ENCODE peak calls at places on chromosomes 5 and 9, in seven cellular contexts. One of them, this sample, is unnamed. For H3K36me3, the result is how much of the 10 kb centered on the place peaks cover.

GRCh38 chr9:70421272-70422180 is 7.1 kb upstream of the KLF9 start:
- DNase-seq in HCT116: no peak
- DNase-seq in spleen: no peak
- DNase-seq in transverse colon: no peak
- DNase-seq in suprapubic skin: peak
- DNase-seq in stomach: no peak
- DNase-seq in K562: no peak
- DNase-seq in this sample: no peak

GRCh38 chr9:121275781-121276658 is 8.1 kb downstream of the GSN start:
- DNase-seq in HCT116: no peak
- DNase-seq in stomach: no peak
- DNase-seq in suprapubic skin: no peak
- DNase-seq in transverse colon: no peak
- DNase-seq in spleen: no peak
- DNase-seq in K562: no peak
- DNase-seq in this sample: no peak

GRCh38 chr5:127801751-127802476 is 98.7 kb downstream of the CCDC192 start:
- DNase-seq in transverse colon: no peak
- DNase-seq in HCT116: no peak
- DNase-seq in spleen: no peak
- DNase-seq in stomach: no peak
- DNase-seq in suprapubic skin: no peak
- DNase-seq in K562: no peak
- DNase-seq in this sample: no peak

GRCh38 chr9:33818167-33818831 is 1.3 kb downstream of the UBE2R2 start:
- DNase-seq in suprapubic skin: no peak
- DNase-seq in spleen: no peak
- DNase-seq in transverse colon: peak
- DNase-seq in HCT116: no peak
- DNase-seq in K562: no peak
- DNase-seq in stomach: peak
- DNase-seq in this sample: no peak

GRCh38 chr9:19720374-19720773 is 68.5 kb downstream of the SLC24A2 start:
- DNase-seq in spleen: no peak
- DNase-seq in stomach: no peak
- DNase-seq in K562: no peak
- DNase-seq in HCT116: no peak
- DNase-seq in transverse colon: no peak
- DNase-seq in suprapubic skin: no peak
- DNase-seq in this sample: no peak

GRCh38 chr9:136011703-136012496 is 50.7 kb upstream of the UBAC1 start:
- DNase-seq in suprapubic skin: no peak
- DNase-seq in K562: no peak
- DNase-seq in spleen: peak
- DNase-seq in stomach: peak
- DNase-seq in transverse colon: peak
- DNase-seq in HCT116: no peak
- DNase-seq in this sample: no peak

GRCh38 chr5:72817076-72817476 is 615 bp downstream of the TNPO1 start:
- DNase-seq in HCT116: peak
- DNase-seq in K562: peak
- DNase-seq in transverse colon: peak
- DNase-seq in suprapubic skin: peak
- DNase-seq in spleen: no peak
- DNase-seq in stomach: peak
- DNase-seq in this sample: peak

GRCh38 chr5:172284275-172284971 is 859 bp upstream of the UBTD2 start:
- DNase-seq in spleen: peak
- DNase-seq in suprapubic skin: peak
- DNase-seq in HCT116: no peak
- DNase-seq in K562: peak
- DNase-seq in transverse colon: no peak
- DNase-seq in stomach: no peak
- DNase-seq in this sample: no peak

GRCh38 chr5:32600057-32600622 is 14.8 kb downstream of the SUB1 start:
- DNase-seq in HCT116: no peak
- DNase-seq in transverse colon: no peak
- DNase-seq in suprapubic skin: no peak
- DNase-seq in K562: no peak
- DNase-seq in stomach: no peak
- DNase-seq in spleen: no peak
- DNase-seq in this sample: no peak

GRCh38 chr5:134122530-134122929 is 8.0 kb downstream of the TCF7 start:
- DNase-seq in spleen: peak
- DNase-seq in transverse colon: peak
- DNase-seq in HCT116: no peak
- DNase-seq in K562: no peak
- DNase-seq in suprapubic skin: no peak
- DNase-seq in stomach: peak
- DNase-seq in this sample: no peak

GRCh38 chr9:129514497-129514867 is 106.4 kb downstream of the C9orf50 start:
- DNase-seq in HCT116: no peak
- DNase-seq in spleen: no peak
- DNase-seq in suprapubic skin: no peak
- DNase-seq in transverse colon: no peak
- DNase-seq in stomach: no peak
- DNase-seq in K562: no peak
- DNase-seq in this sample: no peak

DNA sequence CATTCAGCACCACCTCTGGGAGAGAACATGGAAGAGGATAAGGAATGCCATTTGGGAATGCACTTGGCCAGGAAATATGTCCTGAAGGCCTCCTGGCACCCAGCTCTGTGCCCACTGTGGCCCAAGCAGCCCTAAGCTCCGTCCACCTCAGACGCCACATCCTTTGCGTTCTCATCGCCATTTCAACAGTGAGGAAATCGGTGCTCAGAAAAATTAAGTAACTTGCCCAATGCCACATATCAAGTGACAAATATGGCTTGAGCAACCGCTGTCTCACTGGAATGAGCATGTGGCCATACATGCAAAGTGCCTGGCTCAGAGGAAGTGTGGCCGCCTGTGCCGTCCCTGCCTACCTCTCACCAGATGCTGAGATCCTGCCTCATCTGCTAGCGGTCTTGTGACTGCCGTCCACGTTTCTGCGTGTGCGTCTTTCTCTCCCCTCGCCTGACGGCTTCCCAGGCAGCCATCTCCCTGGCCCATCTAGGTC is 984 bp upstream of the DOK3 start:
- DNase-seq in stomach: no peak
- DNase-seq in transverse colon: peak
- DNase-seq in K562: no peak
- DNase-seq in HCT116: no peak
- DNase-seq in suprapubic skin: no peak
- DNase-seq in spleen: peak
- DNase-seq in this sample: no peak
- TF ChIP-seq POLR2A in stomach: no peak
- TF ChIP-seq POLR2A in transverse colon: no peak
- TF ChIP-seq POLR2A in K562: peak
- TF ChIP-seq POLR2A in HCT116: no peak
- TF ChIP-seq POLR2A in suprapubic skin: no peak
- TF ChIP-seq POLR2A in spleen: no peak
- TF ChIP-seq POLR2A in this sample: no peak

DNA sequence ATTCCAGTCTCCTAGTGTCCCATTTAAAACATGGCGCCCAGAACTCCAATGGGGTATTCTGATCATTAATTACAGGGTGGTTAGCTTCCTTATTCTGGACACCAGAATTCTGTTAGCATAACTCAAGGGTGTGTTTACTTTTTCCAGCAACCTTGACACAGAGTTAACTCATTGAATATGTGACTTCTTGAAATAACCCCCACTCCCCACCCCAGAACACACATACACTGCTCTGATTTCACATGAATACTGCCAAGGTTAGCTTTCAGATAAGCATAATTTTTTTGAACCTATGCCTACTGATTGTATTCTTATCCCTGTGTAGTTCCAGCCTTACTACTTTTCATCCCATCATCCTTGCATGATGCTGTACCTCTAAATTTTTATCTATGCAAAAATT is 151.1 kb downstream of the SMARCA2 start:
- DNase-seq in transverse colon: no peak
- DNase-seq in spleen: no peak
- DNase-seq in HCT116: no peak
- DNase-seq in stomach: no peak
- DNase-seq in K562: no peak
- DNase-seq in suprapubic skin: no peak
- DNase-seq in this sample: no peak
- H3K36me3 ChIP-seq in transverse colon: under half
- H3K36me3 ChIP-seq in spleen: under half
- H3K36me3 ChIP-seq in HCT116: under half
- H3K36me3 ChIP-seq in stomach: half or more
- H3K36me3 ChIP-seq in K562: under half
- H3K36me3 ChIP-seq in suprapubic skin: under half
- H3K36me3 ChIP-seq in this sample: under half

DNA sequence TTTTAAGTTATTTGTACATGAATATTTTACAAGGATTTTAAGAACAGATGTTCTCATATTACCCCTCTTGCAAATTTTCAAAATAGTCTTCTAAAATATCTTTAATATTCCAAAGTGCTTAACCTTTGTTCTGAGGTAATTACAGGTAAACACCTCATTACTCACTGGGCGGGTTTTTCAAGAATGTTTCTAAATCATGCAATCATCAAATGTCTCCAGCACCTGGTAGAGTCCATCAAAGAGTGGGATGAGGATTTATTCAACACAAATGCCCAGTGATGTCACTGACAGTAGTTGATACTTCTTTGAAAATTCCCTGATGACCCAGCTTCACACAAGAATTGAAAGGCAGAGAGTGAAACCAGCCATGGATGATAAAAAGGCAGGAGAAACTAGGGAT is 114.4 kb downstream of the SEC61B start:
- DNase-seq in stomach: no peak
- DNase-seq in transverse colon: no peak
- DNase-seq in HCT116: no peak
- DNase-seq in suprapubic skin: no peak
- DNase-seq in K562: no peak
- DNase-seq in spleen: no peak
- DNase-seq in this sample: no peak
- TF ChIP-seq POLR2AphosphoS5 in stomach: no peak
- TF ChIP-seq POLR2AphosphoS5 in transverse colon: no peak
- TF ChIP-seq POLR2AphosphoS5 in HCT116: no peak
- TF ChIP-seq POLR2AphosphoS5 in suprapubic skin: no peak
- TF ChIP-seq POLR2AphosphoS5 in K562: no peak
- TF ChIP-seq POLR2AphosphoS5 in spleen: no peak
- TF ChIP-seq POLR2AphosphoS5 in this sample: no peak

DNA sequence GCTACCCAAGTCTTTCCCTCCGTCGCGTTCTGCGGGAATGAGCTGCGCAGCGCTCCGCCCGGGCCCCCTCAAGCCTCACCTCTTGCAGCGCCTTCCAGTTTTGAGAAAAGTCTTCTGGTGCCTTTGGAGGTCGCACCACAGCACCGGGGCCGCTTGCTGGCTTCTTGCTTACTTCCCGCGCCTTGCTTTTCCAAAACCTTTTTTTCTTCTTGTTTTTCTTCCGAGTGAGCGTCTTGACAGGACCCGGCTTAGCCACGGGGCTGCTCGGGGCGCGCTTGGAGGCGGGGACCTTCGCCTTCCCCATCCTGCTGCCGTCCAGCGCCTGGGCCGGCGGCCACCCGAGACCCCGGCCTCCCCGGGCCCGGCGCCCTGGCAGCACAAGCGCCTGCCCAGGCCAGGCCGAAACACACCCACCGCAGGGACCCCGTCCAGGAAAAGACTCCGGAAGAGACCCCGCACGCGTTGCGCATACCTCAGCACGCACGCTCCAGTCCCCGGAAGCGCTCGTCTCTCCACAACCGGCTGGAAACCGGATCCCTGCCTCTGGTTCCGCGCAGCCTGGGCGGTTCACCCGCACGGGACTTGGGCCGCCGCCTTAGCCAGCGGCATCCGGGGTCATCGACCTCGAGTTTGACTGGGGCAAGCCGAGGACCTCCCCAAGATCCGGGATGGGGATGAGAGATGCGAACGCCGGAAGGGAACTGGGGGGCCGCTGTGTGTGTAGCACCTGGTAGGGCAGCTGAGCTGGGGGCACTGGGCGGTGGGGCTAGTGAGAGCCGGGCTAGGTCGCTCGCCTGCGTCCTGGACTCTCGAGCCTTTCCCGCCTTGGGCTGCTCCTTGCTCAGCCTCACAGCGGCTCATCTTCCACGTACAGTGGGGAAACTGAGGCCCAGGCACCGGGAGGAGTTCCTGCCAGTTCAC is at the start of gene REXO4:
- DNase-seq in stomach: peak
- DNase-seq in K562: peak
- DNase-seq in suprapubic skin: peak
- DNase-seq in transverse colon: peak
- DNase-seq in spleen: peak
- DNase-seq in HCT116: peak
- DNase-seq in this sample: peak
- TF ChIP-seq POLR2A in stomach: no peak
- TF ChIP-seq POLR2A in K562: peak
- TF ChIP-seq POLR2A in suprapubic skin: no peak
- TF ChIP-seq POLR2A in transverse colon: peak
- TF ChIP-seq POLR2A in spleen: no peak
- TF ChIP-seq POLR2A in HCT116: peak
- TF ChIP-seq POLR2A in this sample: no peak